ENCODE peak calls at places on chromosomes 4 and X, in four cellular contexts. A is HEK293T, L is GM12878, C is K562. G is an unnamed sample.

GRCh38 chr4:7461171-7461570 is 26.4 kb upstream of the PSAPL1 start:
- DNase-seq in A (no peak), L (no peak), C (no peak), G (no peak)

GRCh38 chr4:145482209-145483021 is 762 bp downstream of the SMAD1 start:
- DNase-seq in A (peak), L (peak), C (no peak), G (peak)

GRCh38 chr4:158169516-158169915 is 3.3 kb downstream of the GASK1B start:
- DNase-seq in A (no peak), L (no peak), C (no peak), G (no peak)

GRCh38 chr4:83959160-83959559 is 423.3 kb downstream of the GPAT3 start:
- DNase-seq in A (no peak), L (no peak), C (no peak), G (no peak)

GRCh38 chr4:87053064-87053693 is 118.4 kb downstream of the AFF1 start:
- DNase-seq in A (no peak), L (no peak), C (no peak), G (no peak)

GRCh38 chr4:7854697-7855370 is 84.8 kb downstream of the AFAP1 start:
- DNase-seq in A (no peak), L (peak), C (no peak), G (no peak)

GRCh38 chr4:176838611-176839411 is 46.1 kb upstream of the VEGFC start:
- DNase-seq in A (no peak), L (no peak), C (no peak), G (no peak)

GRCh38 chr4:185394568-185395254 is 1.0 kb downstream of the LRP2BP start:
- DNase-seq in A (no peak), L (no peak), C (no peak), G (no peak)

GRCh38 chrX:37745835-37746234 is 34.0 kb upstream of the CYBB start:
- DNase-seq in A (no peak), L (no peak), C (no peak), G (no peak)

GRCh38 chrX:14476169-14476568 is 53.2 kb upstream of the GLRA2 start:
- DNase-seq in A (no peak), L (no peak), C (no peak), G (no peak)

GRCh38 chrX:7027071-7027470 is 120.4 kb upstream of the STS start:
- DNase-seq in A (no peak), L (no peak), C (no peak), G (no peak)

GRCh38 chr4:41394362-41394960 is 137.7 kb downstream of the UCHL1 start:
- DNase-seq in A (no peak), L (no peak), C (no peak), G (no peak)

GRCh38 chr4:75142850-75143249 is 209.9 kb downstream of the PARM1 start:
- DNase-seq in A (no peak), L (no peak), C (no peak), G (no peak)

GRCh38 chr4:169649545-169650226 is 29.3 kb downstream of the CLCN3 start:
- DNase-seq in A (no peak), L (no peak), C (no peak), G (no peak)

GRCh38 chr4:54657556-54658313 is at the start of gene KIT:
- DNase-seq in A (peak), L (no peak), C (peak), G (no peak)

GRCh38 chr4:170666909-170667308 is 577.2 kb upstream of the AADAT start:
- DNase-seq in A (no peak), L (no peak), C (no peak), G (no peak)

GRCh38 chr4:170657761-170658160 is 568.0 kb upstream of the AADAT start:
- DNase-seq in A (no peak), L (no peak), C (no peak), G (no peak)

GRCh38 chr4:170656506-170656905 is 566.8 kb upstream of the AADAT start:
- DNase-seq in A (no peak), L (no peak), C (no peak), G (no peak)

GRCh38 chr4:170667814-170668213 is 578.1 kb upstream of the AADAT start:
- DNase-seq in A (no peak), L (no peak), C (no peak), G (no peak)

GRCh38 chr4:170662250-170662649 is 572.5 kb upstream of the AADAT start:
- DNase-seq in A (no peak), L (no peak), C (no peak), G (no peak)
- TF ChIP-seq TARDBP in A (no peak), L (no peak), C (no peak), G (no peak)

GRCh38 chr4:40369437-40370278 is 34.5 kb downstream of the CHRNA9 start:
- DNase-seq in A (no peak), L (no peak), C (no peak), G (peak)
- TF ChIP-seq TARDBP in A (no peak), L (no peak), C (no peak), G (no peak)

DNA sequence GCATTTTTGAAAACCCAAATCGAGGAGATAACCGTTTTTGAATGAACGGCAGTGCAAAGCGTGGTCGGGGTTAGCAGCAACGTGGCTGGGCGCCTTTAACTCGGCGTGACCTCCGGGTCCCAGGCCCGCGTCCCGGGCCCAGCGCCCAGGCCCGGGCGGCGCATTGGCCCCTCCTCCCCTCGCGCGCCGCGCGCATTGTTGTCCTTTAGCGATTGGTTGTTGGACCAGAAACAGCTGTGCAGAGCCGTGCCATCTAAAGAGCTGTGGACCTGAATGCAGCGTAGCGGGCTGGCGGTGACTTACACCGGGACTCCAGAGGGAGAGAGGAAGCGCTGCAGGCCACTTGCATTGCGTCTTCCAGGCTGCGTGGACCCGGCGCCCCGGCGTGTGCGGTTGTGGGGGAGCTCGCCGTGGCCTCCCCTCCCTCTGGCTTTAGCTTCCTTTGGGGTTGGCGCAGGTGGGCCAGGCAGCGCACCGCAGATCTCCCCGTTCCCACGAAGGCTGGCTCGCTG is at the start of gene STOX2:
- DNase-seq in A (peak), L (no peak), C (no peak), G (peak)
- TF ChIP-seq TARDBP in A (no peak), L (no peak), C (no peak), G (no peak)

DNA sequence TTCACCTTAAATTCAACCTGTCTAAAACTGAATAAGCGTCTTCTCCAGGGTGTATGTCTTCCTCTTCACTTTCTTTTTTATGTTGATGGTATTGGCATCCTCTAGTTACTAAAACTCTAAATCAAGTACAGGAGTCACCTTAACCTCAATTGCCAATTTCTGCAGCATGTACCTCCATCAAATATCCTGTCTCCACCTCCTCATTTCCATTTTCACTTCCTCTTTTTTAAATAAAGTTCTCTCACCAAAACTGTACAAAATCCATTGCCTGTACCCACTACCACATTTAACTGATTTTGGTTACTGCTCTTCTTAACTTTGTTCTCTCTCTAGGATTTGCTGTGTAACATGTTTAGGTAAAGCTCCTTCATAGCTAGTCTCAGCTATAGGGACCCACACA is 9.2 kb upstream of the NPFFR2 start:
- DNase-seq in A (no peak), L (no peak), C (no peak), G (no peak)
- TF ChIP-seq TARDBP in A (no peak), L (no peak), C (no peak), G (no peak)

G was measured in HepG2.